ENCODE peak calls at places on chromosomes 3 and 15, in eight cellular contexts. A is BJ, Z is cardiac muscle cell, R is sigmoid colon, C is lung, W is fibroblast of the aortic adventitia, P is right atrium auricular region, U is PC-3. B is an unnamed sample.

GRCh38 chr3:69181592-69182211 is 59.3 kb upstream of the LMOD3 start:
- DNase-seq in Z (peak; percentile 86), W (peak; percentile 72), P (no peak), A (peak; percentile 6), C (no peak), U (peak; percentile 48), R (no peak), B (peak; percentile 90)

GRCh38 chr15:63891079-63891762 is 57.5 kb upstream of the HERC1 start:
- DNase-seq in W (peak; percentile 75), U (peak; percentile 81), Z (peak; percentile 84), P (peak; percentile 89), A (no peak), C (peak; percentile 78), R (peak; percentile 87), B (peak; percentile 85)

GRCh38 chr3:37907906-37908305 is 46.2 kb downstream of the CTDSPL start:
- DNase-seq in C (no peak), W (no peak), R (no peak), A (no peak), P (no peak), U (no peak), Z (no peak), B (no peak)

GRCh38 chr3:58093573-58094195 is 85.5 kb downstream of the FLNB start:
- DNase-seq in C (no peak), R (peak; percentile 21), Z (peak; percentile 72), W (peak; percentile 27), U (peak; percentile 67), A (no peak), P (no peak), B (peak; percentile 35)

GRCh38 chr15:65841121-65841930 is 28.0 kb upstream of the RAB11A start:
- DNase-seq in A (no peak), U (no peak), W (peak; percentile 14), P (no peak), R (no peak), Z (peak; percentile 67), C (peak; percentile 66), B (peak; percentile 68)

GRCh38 chr3:8903191-8903590 is 60.1 kb downstream of the RAD18 start:
- DNase-seq in U (no peak), W (no peak), Z (no peak), R (no peak), A (no peak), C (no peak), P (no peak), B (no peak)

GRCh38 chr15:58518626-58519025 is 86.8 kb downstream of the LIPC start:
- DNase-seq in W (no peak), R (no peak), Z (no peak), C (no peak), P (no peak), U (no peak), A (no peak), B (no peak)

GRCh38 chr3:174431717-174432116 is 427.4 kb upstream of the NAALADL2 start:
- DNase-seq in Z (peak; percentile 46), U (peak; percentile 41), C (no peak), A (no peak), P (no peak), R (no peak), W (peak; percentile 25), B (peak; percentile 60)

GRCh38 chr3:102113421-102114041 is 264.2 kb downstream of the NFKBIZ start:
- DNase-seq in R (peak; percentile 72), P (no peak), Z (no peak), U (peak; percentile 55), A (no peak), C (no peak), W (no peak), B (no peak)

GRCh38 chr3:38479431-38480092 is 16.6 kb upstream of the EXOG start:
- DNase-seq in P (peak; percentile 75), W (peak; percentile 72), R (peak; percentile 83), C (peak; percentile 63), A (no peak), U (peak; percentile 76), Z (peak; percentile 80), B (peak; percentile 56)

GRCh38 chr3:97713634-97714033 is 50.9 kb upstream of the ARL6 start:
- DNase-seq in R (no peak), A (no peak), P (no peak), W (no peak), U (no peak), C (no peak), Z (no peak), B (no peak)

GRCh38 chr3:123080864-123081562 is 14.2 kb downstream of the PDIA5 start:
- DNase-seq in R (no peak), Z (no peak), U (no peak), W (peak; percentile 41), A (no peak), P (no peak), C (no peak), B (no peak)

GRCh38 chr15:50669611-50670010 is 17.0 kb downstream of the TRPM7 start:
- DNase-seq in A (no peak), U (no peak), R (no peak), Z (no peak), P (no peak), W (no peak), C (no peak), B (no peak)

GRCh38 chr3:150410311-150411105 is 2.4 kb downstream of the TSC22D2 start:
- DNase-seq in R (peak; percentile 75), A (no peak), U (peak; percentile 41), W (peak; percentile 40), Z (peak; percentile 47), P (no peak), C (peak; percentile 44), B (peak; percentile 53)

GRCh38 chr15:29401644-29402043 is 132.0 kb upstream of the NSMCE3 start:
- DNase-seq in P (no peak), C (no peak), W (no peak), U (no peak), A (no peak), Z (no peak), R (no peak), B (no peak)

GRCh38 chr3:101379695-101380376 is 59.5 kb upstream of the IMPG2 start:
- DNase-seq in U (no peak), Z (no peak), P (no peak), A (no peak), C (no peak), R (no peak), W (no peak), B (no peak)

GRCh38 chr15:90007089-90007487 is 6.0 kb downstream of the ZNF710 start:
- DNase-seq in P (no peak), R (no peak), C (no peak), U (no peak), Z (no peak), W (no peak), A (no peak), B (no peak)

GRCh38 chr3:10025205-10026083 is 793 bp upstream of the FANCD2 start:
- DNase-seq in U (no peak), R (no peak), P (no peak), Z (no peak), A (no peak), W (no peak), C (no peak), B (no peak)

GRCh38 chr15:40250304-40250656 is 11.4 kb downstream of the PAK6 start:
- DNase-seq in P (no peak), U (no peak), C (no peak), R (no peak), W (no peak), Z (no peak), A (no peak), B (no peak)
- H3K4me3 ChIP-seq in P (no peak overlapping the region), U (no peak overlapping the region), C (no peak overlapping the region), R (no peak overlapping the region), W (no peak overlapping the region), Z (no peak overlapping the region), A (no peak overlapping the region), B (no peak overlapping the region)

GRCh38 chr3:170189396-170190256 is 8.1 kb upstream of the PHC3 start:
- DNase-seq in W (no peak), P (no peak), Z (no peak), C (no peak), U (no peak), R (no peak), A (no peak), B (no peak)
- TF ChIP-seq CTCF in W (no peak), P (no peak), Z (no peak), C (no peak), U (no peak), R (peak; percentile 4), A (no peak), B (no peak)

GRCh38 chr15:97992831-97993230 is 32.3 kb downstream of the ARRDC4 start:
- DNase-seq in C (no peak), R (no peak), Z (no peak), U (no peak), P (no peak), W (no peak), A (no peak), B (no peak)

GRCh38 chr15:97993310-97993738 is 32.8 kb downstream of the ARRDC4 start:
- DNase-seq in Z (no peak), R (no peak), P (no peak), U (peak; percentile 28), W (peak; percentile 61), C (no peak), A (no peak), B (no peak)

GRCh38 chr15:97998307-97999071 is 38.0 kb downstream of the ARRDC4 start:
- DNase-seq in A (no peak), Z (no peak), P (no peak), U (peak; percentile 46), W (peak; percentile 15), R (no peak), C (no peak), B (no peak)

GRCh38 chr15:97995192-97995591 is 34.7 kb downstream of the ARRDC4 start:
- DNase-seq in P (no peak), U (peak; percentile 61), R (no peak), C (no peak), W (no peak), Z (no peak), A (no peak), B (no peak)

DNA sequence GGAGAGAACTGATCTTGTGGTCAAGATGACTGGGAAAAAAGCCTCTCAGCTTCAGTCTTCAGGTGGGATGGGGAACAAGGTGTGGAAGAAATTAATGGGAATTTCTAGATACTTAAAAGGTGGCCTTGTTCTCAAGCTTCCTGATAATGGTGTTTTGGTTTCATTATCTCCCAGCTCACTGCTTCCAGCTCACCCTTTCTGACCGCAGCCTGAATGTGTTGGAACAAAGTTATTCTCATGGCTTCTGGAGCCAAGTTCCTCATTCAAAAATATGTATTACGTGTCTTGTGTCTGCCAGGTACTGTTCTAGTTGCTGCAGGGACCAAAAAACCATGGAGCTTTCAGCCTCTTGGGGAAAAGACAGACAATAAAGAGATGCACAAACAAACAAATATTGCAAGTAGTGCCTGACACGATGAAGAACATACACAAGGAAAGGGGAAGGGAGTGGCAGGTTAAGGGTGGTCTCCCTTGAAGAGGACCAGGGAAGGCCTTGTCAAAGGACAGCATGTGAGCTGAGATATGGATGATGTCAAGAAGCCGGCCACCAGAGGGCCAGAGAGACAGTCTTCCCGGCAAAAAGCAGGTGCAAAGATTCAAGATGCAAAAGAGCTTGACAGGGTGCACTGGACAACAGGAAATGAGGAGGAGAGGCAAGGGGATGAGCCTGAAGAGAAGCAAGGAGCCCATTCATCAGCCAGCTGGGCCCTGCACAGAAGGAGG is 35.5 kb downstream of the ARRDC4 start:
- DNase-seq in C (no peak), Z (no peak), U (peak; percentile 45), R (peak; percentile 74), W (peak; percentile 43), P (no peak), A (no peak), B (no peak)
- H3K4me3 ChIP-seq in C (no peak overlapping the region), Z (no peak overlapping the region), U (peak overlapping the region; percentile 38), R (no peak overlapping the region), W (no peak overlapping the region), P (no peak overlapping the region), A (no peak overlapping the region), B (no peak overlapping the region)

DNA sequence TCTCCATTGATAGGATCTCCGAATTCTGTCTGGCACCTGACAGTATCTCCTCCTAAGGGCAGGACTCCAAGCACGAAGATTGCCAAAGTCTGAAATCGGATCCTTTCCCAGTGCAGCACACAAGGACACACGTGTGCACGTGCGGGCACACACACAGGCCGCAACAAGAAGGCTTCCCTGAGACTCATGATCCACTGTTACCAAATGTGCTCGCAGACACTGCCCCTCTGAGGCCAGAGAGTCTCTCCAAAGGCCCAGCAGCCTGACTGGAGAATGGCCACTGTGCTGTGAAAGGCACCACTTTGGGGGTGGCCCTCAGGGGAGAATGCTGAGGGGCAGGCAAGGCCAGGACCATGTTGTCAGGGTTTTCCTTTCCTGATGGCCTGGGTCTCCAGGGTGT is 112.0 kb upstream of the ETV5 start:
- DNase-seq in U (no peak), Z (no peak), P (no peak), C (no peak), W (peak; percentile 7), A (no peak), R (no peak), B (no peak)
- TF ChIP-seq CTCF in U (no peak), Z (no peak), P (no peak), C (no peak), W (peak; percentile 19), A (no peak), R (no peak), B (no peak)

B was measured in foreskin fibroblast.